ENCODE peak calls at places on chromosomes 11 and 22, in four cellular contexts. I, W, U and V are unnamed samples. For H3K4me1, the result is how much of the 10 kb centered on the place peaks cover.

GRCh38 chr11:71484248-71485062 is 31.5 kb downstream of the NADSYN1 start:
- DNase-seq in I (no peak), W (no peak), U (no peak), V (no peak)

GRCh38 chr11:122141757-122142156 is 25.7 kb upstream of the BLID start:
- DNase-seq in I (no peak), W (no peak), U (no peak), V (no peak)

GRCh38 chr11:96963375-96963774 is 573.6 kb downstream of the JRKL start:
- DNase-seq in I (no peak), W (no peak), U (no peak), V (no peak)

GRCh38 chr22:42026705-42027104 is 28.1 kb downstream of the WBP2NL start:
- DNase-seq in I (no peak), W (no peak), U (no peak), V (no peak)

GRCh38 chr22:35938226-35938625 is 90.4 kb downstream of the RBFOX2 start:
- DNase-seq in I (no peak), W (no peak), U (no peak), V (no peak)

GRCh38 chr11:3674189-3674588 is 3.0 kb upstream of the CHRNA10 start:
- DNase-seq in I (no peak), W (no peak), U (no peak), V (no peak)

GRCh38 chr11:69003301-69003865 is 9.7 kb downstream of the MRGPRF start:
- DNase-seq in I (no peak), W (no peak), U (no peak), V (peak)

GRCh38 chr11:69860244-69860643 is 41.0 kb upstream of the FGF3 start:
- DNase-seq in I (no peak), W (no peak), U (no peak), V (no peak)

GRCh38 chr11:34029176-34029575 is 22.4 kb upstream of the CAPRIN1 start:
- DNase-seq in I (no peak), W (no peak), U (no peak), V (no peak)

GRCh38 chr22:44666207-44666585 is 35.8 kb upstream of the PRR5 start:
- DNase-seq in I (no peak), W (no peak), U (no peak), V (no peak)

GRCh38 chr11:83831929-83832328 is 545.8 kb upstream of the CCDC90B start:
- DNase-seq in I (no peak), W (no peak), U (no peak), V (no peak)

GRCh38 chr11:64234840-64235379 is 526 bp downstream of the VEGFB start:
- DNase-seq in I (no peak), W (peak), U (peak), V (no peak)

GRCh38 chr11:1756791-1757771 is 6.6 kb downstream of the CTSD start:
- DNase-seq in I (no peak), W (no peak), U (peak), V (no peak)

GRCh38 chr11:117876341-117877119 is at the start of gene FXYD6:
- DNase-seq in I (peak), W (no peak), U (peak), V (no peak)

GRCh38 chr11:96167233-96167632 is 175.8 kb downstream of the MAML2 start:
- DNase-seq in I (no peak), W (no peak), U (no peak), V (no peak)

GRCh38 chr11:33329705-33330329 is 72.6 kb downstream of the HIPK3 start:
- DNase-seq in I (peak), W (no peak), U (no peak), V (no peak)

GRCh38 chr11:34656062-34656720 is 35.3 kb downstream of the EHF start:
- DNase-seq in I (no peak), W (no peak), U (no peak), V (no peak)

GRCh38 chr11:67291481-67292381 is 2.6 kb downstream of the ANKRD13D start:
- DNase-seq in I (no peak), W (no peak), U (peak), V (no peak)

GRCh38 chr11:114738954-114739353 is 60.6 kb downstream of the NXPE2 start:
- DNase-seq in I (peak), W (peak), U (no peak), V (no peak)

GRCh38 chr11:10829139-10829538 is 20.4 kb upstream of the EIF4G2 start:
- DNase-seq in I (no peak), W (no peak), U (no peak), V (no peak)

GRCh38 chr22:19940536-19941364 is 822 bp upstream of the COMT start:
- DNase-seq in I (no peak), W (no peak), U (no peak), V (no peak)

GRCh38 chr22:46074771-46075551 is 75.4 kb upstream of the PPARA start:
- DNase-seq in I (no peak), W (no peak), U (peak), V (peak)
- H3K4me1 ChIP-seq in I (half or more), W (under half), U (half or more), V (under half)

GRCh38 chr22:22390989-22391388 is 117.6 kb downstream of the ZNF280B start:
- DNase-seq in I (no peak), W (no peak), U (no peak), V (no peak)

GRCh38 chr22:22388494-22388893 is 120.0 kb downstream of the ZNF280B start:
- DNase-seq in I (no peak), W (no peak), U (no peak), V (peak)

GRCh38 chr22:22394589-22394988 is 114.0 kb downstream of the ZNF280B start:
- DNase-seq in I (no peak), W (no peak), U (no peak), V (no peak)

GRCh38 chr22:22392131-22392530 is 116.4 kb downstream of the ZNF280B start:
- DNase-seq in I (no peak), W (no peak), U (no peak), V (no peak)

GRCh38 chr22:22391543-22391942 is 117.0 kb downstream of the ZNF280B start:
- DNase-seq in I (no peak), W (no peak), U (no peak), V (no peak)
- H3K4me1 ChIP-seq in I (under half), W (under half), U (under half), V (under half)

GRCh38 chr11:115872418-115872817 is 368.2 kb upstream of the CADM1 start:
- DNase-seq in I (no peak), W (no peak), U (no peak), V (no peak)
- H3K4me1 ChIP-seq in I (under half), W (under half), U (under half), V (under half)

GRCh38 chr22:25569983-25570382 is 5.5 kb downstream of the GRK3 start:
- DNase-seq in I (no peak), W (no peak), U (no peak), V (no peak)
- H3K4me1 ChIP-seq in I (under half), W (under half), U (under half), V (under half)